ENCODE peak calls at places on chromosomes 5 and 9, in ten cellular contexts. H is mammary epithelial cell, L is lung, G is stomach, Z is foreskin fibroblast, X is psoas muscle, I is brain microvascular endothelial cell, F is IMR-90, K is AG09309, J is hepatocyte. M is an unnamed sample.
A peak's percentile ranks its signal among the peaks of the same experiment; 100 is the strongest.

GRCh38 chr5:10306806-10307205 is 896 bp downstream of the CMBL start:
- DNase-seq in H (no peak), L (no peak), G (no peak), Z (no peak), X (peak; percentile 58), I (no peak), F (no peak), K (no peak), J (no peak), M (no peak)

GRCh38 chr5:11527994-11528393 is 376.3 kb downstream of the CTNND2 start:
- DNase-seq in H (no peak), L (no peak), G (no peak), Z (no peak), X (no peak), I (no peak), F (no peak), K (no peak), J (no peak), M (no peak)

GRCh38 chr5:120613729-120614128 is 149.6 kb downstream of the PRR16 start:
- DNase-seq in H (no peak), L (no peak), G (no peak), Z (peak; percentile 33), X (no peak), I (no peak), F (no peak), K (no peak), J (no peak), M (peak; percentile 33)

GRCh38 chr5:177085985-177086917 is at the start of gene FGFR4:
- DNase-seq in H (peak; percentile 32), L (peak; percentile 72), G (peak; percentile 83), Z (peak; percentile 78), X (peak; percentile 74), I (peak; percentile 14), F (peak; percentile 39), K (no peak), J (peak; percentile 92), M (peak; percentile 35)

GRCh38 chr9:134216961-134217360 is 52.6 kb upstream of the RNU6ATAC start:
- DNase-seq in H (no peak), L (no peak), G (no peak), Z (no peak), X (peak; percentile 23), I (no peak), F (no peak), K (no peak), J (no peak), M (no peak)

GRCh38 chr5:171858303-171858702 is 72.7 kb downstream of the SMIM23 start:
- DNase-seq in H (no peak), L (no peak), G (no peak), Z (no peak), X (no peak), I (no peak), F (no peak), K (no peak), J (no peak), M (peak; percentile 17)

GRCh38 chr9:129237195-129237611 is 59.1 kb upstream of the IER5L start:
- DNase-seq in H (peak; percentile 21), L (no peak), G (no peak), Z (peak; percentile 80), X (peak; percentile 23), I (peak; percentile 59), F (peak; percentile 65), K (peak; percentile 8), J (peak; percentile 49), M (peak; percentile 62)

GRCh38 chr5:112308608-112309007 is 110.5 kb downstream of the EPB41L4A start:
- DNase-seq in H (no peak), L (no peak), G (no peak), Z (no peak), X (no peak), I (no peak), F (no peak), K (no peak), J (peak; percentile 17), M (peak; percentile 7)

GRCh38 chr9:94780516-94780950 is 54.0 kb downstream of the AOPEP start:
- DNase-seq in H (no peak), L (no peak), G (no peak), Z (no peak), X (no peak), I (no peak), F (no peak), K (no peak), J (no peak), M (peak; percentile 35)

GRCh38 chr5:14244721-14245518 is 101.8 kb downstream of the TRIO start:
- DNase-seq in H (no peak), L (no peak), G (no peak), Z (no peak), X (no peak), I (no peak), F (peak; percentile 76), K (no peak), J (no peak), M (no peak)

GRCh38 chr5:172150514-172151425 is 37.3 kb downstream of the STK10 start:
- DNase-seq in H (no peak), L (peak; percentile 59), G (peak; percentile 49), Z (peak; percentile 37), X (peak; percentile 73), I (no peak), F (peak; percentile 24), K (no peak), J (no peak), M (no peak)

GRCh38 chr9:106947501-106947900 is 84.5 kb downstream of the ZNF462 start:
- DNase-seq in H (no peak), L (no peak), G (no peak), Z (no peak), X (no peak), I (no peak), F (no peak), K (no peak), J (no peak), M (no peak)

GRCh38 chr9:15936316-15936869 is 383.6 kb downstream of the CCDC171 start:
- DNase-seq in H (no peak), L (no peak), G (no peak), Z (peak; percentile 89), X (no peak), I (peak; percentile 47), F (peak; percentile 40), K (peak; percentile 31), J (no peak), M (no peak)

GRCh38 chr5:147643142-147643541 is 133.3 kb upstream of the DPYSL3 start:
- DNase-seq in H (peak; percentile 58), L (no peak), G (no peak), Z (no peak), X (no peak), I (no peak), F (peak; percentile 1), K (no peak), J (no peak), M (peak; percentile 92)

GRCh38 chr5:147642666-147643065 is 132.8 kb upstream of the DPYSL3 start:
- DNase-seq in H (peak; percentile 19), L (no peak), G (no peak), Z (no peak), X (no peak), I (no peak), F (no peak), K (no peak), J (no peak), M (peak; percentile 73)

GRCh38 chr5:147639303-147639702 is 129.4 kb upstream of the DPYSL3 start:
- DNase-seq in H (no peak), L (no peak), G (no peak), Z (no peak), X (no peak), I (no peak), F (no peak), K (no peak), J (no peak), M (no peak)

GRCh38 chr5:147648597-147648996 is 133.9 kb downstream of the JAKMIP2 start:
- DNase-seq in H (no peak), L (no peak), G (no peak), Z (no peak), X (no peak), I (no peak), F (no peak), K (no peak), J (no peak), M (no peak)

GRCh38 chr5:147645172-147645571 is 135.3 kb upstream of the DPYSL3 start:
- DNase-seq in H (no peak), L (no peak), G (no peak), Z (no peak), X (no peak), I (no peak), F (no peak), K (no peak), J (peak; percentile 56), M (no peak)
- H3K4me3 ChIP-seq in H (no peak overlapping the region), L (no peak overlapping the region), G (no peak overlapping the region), Z (no peak overlapping the region), X (no peak overlapping the region), I (no peak overlapping the region), F (no peak overlapping the region), K (no peak overlapping the region), J (no peak overlapping the region), M (no peak overlapping the region)

GRCh38 chr9:128020692-128021091 is 39.9 kb upstream of the EEIG1 start:
- DNase-seq in H (no peak), L (no peak), G (no peak), Z (no peak), X (no peak), I (no peak), F (no peak), K (no peak), J (no peak), M (no peak)
- TF ChIP-seq CTCF in H (no peak), L (no peak), G (no peak), Z (peak; percentile 16), X (no peak), I (peak; percentile 47), F (peak; percentile 10), K (peak; percentile 13), J (no peak), M (peak; percentile 19)

GRCh38 chr5:151221574-151221973 is 2.3 kb downstream of the CCDC69 start:
- DNase-seq in H (no peak), L (no peak), G (no peak), Z (peak; percentile 55), X (no peak), I (no peak), F (peak; percentile 55), K (no peak), J (no peak), M (peak; percentile 37)
- H3K4me3 ChIP-seq in H (no peak overlapping the region), L (no peak overlapping the region), G (peak overlapping the region; percentile 95), Z (no peak overlapping the region), X (peak overlapping the region; percentile 82), I (no peak overlapping the region), F (no peak overlapping the region), K (no peak overlapping the region), J (no peak overlapping the region), M (no peak overlapping the region)

GRCh38 chr9:1969898-1970297 is 45.2 kb upstream of the SMARCA2 start:
- DNase-seq in H (no peak), L (no peak), G (no peak), Z (no peak), X (no peak), I (no peak), F (no peak), K (no peak), J (no peak), M (no peak)

GRCh38 chr9:1962588-1963134 is 52.5 kb upstream of the SMARCA2 start:
- DNase-seq in H (no peak), L (no peak), G (no peak), Z (no peak), X (no peak), I (no peak), F (no peak), K (no peak), J (no peak), M (no peak)

GRCh38 chr9:1969160-1969559 is 46.0 kb upstream of the SMARCA2 start:
- DNase-seq in H (no peak), L (no peak), G (no peak), Z (no peak), X (no peak), I (no peak), F (no peak), K (no peak), J (no peak), M (no peak)

GRCh38 chr9:1962036-1962535 is 53.1 kb upstream of the SMARCA2 start:
- DNase-seq in H (no peak), L (no peak), G (no peak), Z (no peak), X (no peak), I (no peak), F (no peak), K (no peak), J (no peak), M (no peak)

GRCh38 chr9:1966725-1967366 is 48.3 kb upstream of the SMARCA2 start:
- DNase-seq in H (no peak), L (no peak), G (no peak), Z (no peak), X (no peak), I (no peak), F (no peak), K (no peak), J (no peak), M (no peak)
- TF ChIP-seq CTCF in H (no peak), L (no peak), G (no peak), Z (no peak), X (no peak), I (no peak), F (no peak), K (no peak), J (no peak), M (no peak)